ENCODE peak calls at places on chromosome 14, in nine cellular contexts. E, S, I, Y, Z, F, D, W and M are unnamed samples.

GRCh38 chr14:74179775-74180354 is 59.4 kb upstream of the VSX2 start:
- DNase-seq in E (no peak), S (no peak), I (peak; percentile 10), Y (no peak), Z (no peak), F (no peak), D (no peak), W (no peak), M (no peak)

GRCh38 chr14:80475074-80475473 is 263.8 kb upstream of the DIO2 start:
- DNase-seq in E (no peak), S (no peak), I (no peak), Y (no peak), Z (no peak), F (no peak), D (no peak), W (peak; percentile 75), M (no peak)

GRCh38 chr14:26199599-26200370 is 398.0 kb downstream of the NOVA1 start:
- DNase-seq in E (no peak), S (no peak), I (peak; percentile 67), Y (no peak), Z (no peak), F (no peak), D (no peak), W (peak; percentile 25), M (no peak)

GRCh38 chr14:103271189-103271588 is 62.8 kb upstream of the EIF5 start:
- DNase-seq in E (no peak), S (no peak), I (no peak), Y (no peak), Z (no peak), F (no peak), D (no peak), W (no peak), M (no peak)

GRCh38 chr14:35215110-35215872 is 76.9 kb upstream of the PSMA6 start:
- DNase-seq in E (no peak), S (no peak), I (no peak), Y (no peak), Z (no peak), F (no peak), D (peak; percentile 13), W (peak; percentile 60), M (peak; percentile 43)

GRCh38 chr14:51504626-51505025 is 147.1 kb upstream of the FRMD6 start:
- DNase-seq in E (no peak), S (no peak), I (no peak), Y (no peak), Z (no peak), F (no peak), D (no peak), W (no peak), M (no peak)

GRCh38 chr14:100855256-100855930 is 29.5 kb downstream of the MEG3 start:
- DNase-seq in E (no peak), S (no peak), I (no peak), Y (peak; percentile 17), Z (no peak), F (no peak), D (no peak), W (no peak), M (no peak)

GRCh38 chr14:101586531-101587402 is 25.5 kb downstream of the DIO3 start:
- DNase-seq in E (no peak), S (no peak), I (no peak), Y (no peak), Z (peak; percentile 51), F (no peak), D (no peak), W (no peak), M (no peak)

GRCh38 chr14:104346112-104346462 is 207.7 kb downstream of the KIF26A start:
- DNase-seq in E (no peak), S (no peak), I (no peak), Y (no peak), Z (peak; percentile 29), F (no peak), D (no peak), W (no peak), M (no peak)

GRCh38 chr14:87524011-87524410 is 469.0 kb downstream of the GALC start:
- DNase-seq in E (no peak), S (no peak), I (no peak), Y (no peak), Z (no peak), F (no peak), D (no peak), W (no peak), M (no peak)

GRCh38 chr14:95549656-95550585 is 15.1 kb downstream of the GLRX5 start:
- DNase-seq in E (no peak), S (no peak), I (no peak), Y (no peak), Z (no peak), F (no peak), D (no peak), W (no peak), M (no peak)

GRCh38 chr14:100543471-100544455 is 43.5 kb downstream of the BEGAIN start:
- DNase-seq in E (no peak), S (no peak), I (no peak), Y (no peak), Z (no peak), F (no peak), D (no peak), W (no peak), M (no peak)

GRCh38 chr14:65229431-65230286 is 127.3 kb upstream of the MAX start:
- DNase-seq in E (peak; percentile 43), S (peak; percentile 14), I (peak; percentile 69), Y (peak; percentile 63), Z (peak; percentile 86), F (no peak), D (no peak), W (peak; percentile 72), M (peak; percentile 91)

GRCh38 chr14:100304825-100305445 is 1.3 kb downstream of the SLC25A29 start:
- DNase-seq in E (no peak), S (no peak), I (peak; percentile 70), Y (no peak), Z (no peak), F (peak; percentile 34), D (peak; percentile 20), W (no peak), M (peak; percentile 39)

GRCh38 chr14:104650057-104650980 is 39.1 kb upstream of the INF2 start:
- DNase-seq in E (peak; percentile 75), S (peak; percentile 51), I (no peak), Y (peak; percentile 79), Z (no peak), F (peak; percentile 82), D (peak; percentile 85), W (peak; percentile 15), M (peak; percentile 84)

GRCh38 chr14:101076451-101077220 is 173.1 kb upstream of the RTL1 start:
- DNase-seq in E (no peak), S (no peak), I (no peak), Y (no peak), Z (peak; percentile 59), F (peak; percentile 7), D (no peak), W (no peak), M (no peak)

GRCh38 chr14:99730876-99731351 is 46.8 kb downstream of the CYP46A1 start:
- DNase-seq in E (peak; percentile 7), S (no peak), I (no peak), Y (peak; percentile 36), Z (peak; percentile 75), F (no peak), D (no peak), W (no peak), M (no peak)

GRCh38 chr14:75123991-75124390 is 2.9 kb downstream of the NEK9 start:
- DNase-seq in E (no peak), S (no peak), I (no peak), Y (no peak), Z (no peak), F (no peak), D (no peak), W (peak; percentile 87), M (no peak)

GRCh38 chr14:56378474-56378873 is 201.1 kb upstream of the TMEM260 start:
- DNase-seq in E (no peak), S (no peak), I (no peak), Y (no peak), Z (no peak), F (no peak), D (no peak), W (peak; percentile 52), M (no peak)

GRCh38 chr14:61517861-61518802 is 177.2 kb upstream of the HIF1A start:
- DNase-seq in E (no peak), S (no peak), I (no peak), Y (no peak), Z (no peak), F (no peak), D (no peak), W (no peak), M (no peak)